ENCODE peak calls at places on chromosome 11, in four cellular contexts. K is AG08396, V is Caco-2, D is amygdala. G is an unnamed sample.

GRCh38 chr11:120717623-120718022 is 206.1 kb downstream of the GRIK4 start:
- DNase-seq in K (no peak), V (no peak), D (no peak), G (no peak)

GRCh38 chr11:59679347-59679746 is 10.5 kb upstream of the PATL1 start:
- DNase-seq in K (no peak), V (no peak), D (no peak), G (no peak)

GRCh38 chr11:95711162-95711944 is 78.2 kb downstream of the FAM76B start:
- DNase-seq in K (no peak), V (no peak), D (no peak), G (no peak)

GRCh38 chr11:129418039-129418438 is 42.4 kb downstream of the BARX2 start:
- DNase-seq in K (no peak), V (no peak), D (no peak), G (no peak)

GRCh38 chr11:123020968-123021367 is 39.3 kb upstream of the BSX start:
- DNase-seq in K (peak), V (peak), D (no peak), G (peak)

GRCh38 chr11:11640996-11641395 is 19.2 kb upstream of the GALNT18 start:
- DNase-seq in K (no peak), V (no peak), D (peak), G (no peak)

GRCh38 chr11:80146231-80146630 is 705.4 kb upstream of the TENM4 start:
- DNase-seq in K (no peak), V (no peak), D (no peak), G (no peak)

GRCh38 chr11:72350752-72351151 is 83.6 kb downstream of the CLPB start:
- DNase-seq in K (no peak), V (no peak), D (no peak), G (no peak)

GRCh38 chr11:121321614-121322243 is 29.2 kb downstream of the SC5D start:
- DNase-seq in K (peak), V (no peak), D (no peak), G (no peak)

GRCh38 chr11:105244157-105244820 is 104.7 kb upstream of the CARD18 start:
- DNase-seq in K (peak), V (no peak), D (no peak), G (peak)

GRCh38 chr11:107991868-107992414 is 16.8 kb upstream of the CUL5 start:
- DNase-seq in K (no peak), V (no peak), D (no peak), G (no peak)

GRCh38 chr11:11937957-11938356 is 70.5 kb downstream of the DKK3 start:
- DNase-seq in K (no peak), V (no peak), D (no peak), G (no peak)

GRCh38 chr11:45355706-45356041 is 69.5 kb upstream of the SYT13 start:
- DNase-seq in K (no peak), V (no peak), D (no peak), G (no peak)

GRCh38 chr11:70082829-70083228 is 4.7 kb downstream of the ANO1 start:
- DNase-seq in K (no peak), V (no peak), D (no peak), G (no peak)

GRCh38 chr11:76152086-76152658 is 54.1 kb downstream of the WNT11 start:
- DNase-seq in K (peak), V (peak), D (peak), G (peak)

GRCh38 chr11:72568861-72569260 is 105.4 kb downstream of the PDE2A start:
- DNase-seq in K (peak), V (no peak), D (no peak), G (no peak)

GRCh38 chr11:69497221-69497787 is 15.8 kb downstream of the LINC01488 start:
- DNase-seq in K (peak), V (peak), D (peak), G (peak)

GRCh38 chr11:96090711-96091110 is 166.8 kb upstream of the MTMR2 start:
- DNase-seq in K (peak), V (no peak), D (no peak), G (no peak)

GRCh38 chr11:121451982-121452608 is at the start of gene SORL1:
- DNase-seq in K (peak), V (peak), D (peak), G (peak)

GRCh38 chr11:36471577-36471976 is 38.5 kb downstream of the TRAF6 start:
- DNase-seq in K (no peak), V (no peak), D (no peak), G (no peak)

GRCh38 chr11:94449437-94449836 is 44.2 kb downstream of the MRE11 start:
- DNase-seq in K (peak), V (no peak), D (no peak), G (no peak)

GRCh38 chr11:83663446-83663845 is 377.3 kb upstream of the CCDC90B start:
- DNase-seq in K (no peak), V (no peak), D (no peak), G (no peak)

GRCh38 chr11:62707277-62707771 is at the start of the genes BSCL2 and GNG3:
- DNase-seq in K (no peak), V (peak), D (peak), G (no peak)

GRCh38 chr11:101706015-101706414 is 122.2 kb upstream of the TRPC6 start:
- DNase-seq in K (no peak), V (no peak), D (no peak), G (no peak)

GRCh38 chr11:129435499-129436245 is 60.0 kb downstream of the BARX2 start:
- DNase-seq in K (no peak), V (no peak), D (no peak), G (no peak)

GRCh38 chr11:116853461-116854073 is 16.1 kb upstream of the APOA1 start:
- DNase-seq in K (peak), V (no peak), D (no peak), G (peak)

GRCh38 chr11:132620423-132620822 is 911.9 kb downstream of the OPCML start:
- DNase-seq in K (no peak), V (no peak), D (no peak), G (no peak)

GRCh38 chr11:67354314-67355022 is 1.1 kb upstream of the POLD4 start:
- DNase-seq in K (peak), V (peak), D (no peak), G (peak)